ENCODE peak calls at places on chromosomes 16 and 17, in four cellular contexts. F is cardiac fibroblast; A is Caki2; S is activated naive CD4-positive, alpha-beta T cell treated with Interleukin-2 at 50 U/mL for 16 hours. P is an unnamed sample.

GRCh38 chr17:43552229-43552837 is 6.2 kb upstream of the ETV4 start:
- DNase-seq in S (no peak), F (no peak), A (no peak), P (no peak)

GRCh38 chr17:16512011-16512410 is 20.0 kb upstream of the LRRC75A start:
- DNase-seq in S (no peak), F (no peak), A (no peak), P (no peak)

GRCh38 chr17:7857724-7858486 is at the start of gene CYB5D1:
- DNase-seq in A (no peak), S (peak), F (peak), P (peak)

GRCh38 chr16:72198021-72198420 is 26.1 kb upstream of the PMFBP1 start:
- DNase-seq in S (no peak), F (peak), A (no peak), P (peak)

GRCh38 chr16:47392114-47392513 is 68.7 kb downstream of the ITFG1 start:
- DNase-seq in F (peak), S (no peak), A (no peak), P (no peak)

GRCh38 chr16:80158766-80159165 is 382.0 kb upstream of the DYNLRB2 start:
- DNase-seq in F (no peak), S (no peak), A (peak), P (peak)

GRCh38 chr16:83402969-83403368 is 404.8 kb upstream of the HSBP1 start:
- DNase-seq in A (no peak), S (no peak), F (peak), P (no peak)

GRCh38 chr17:8062435-8062806 is 23.6 kb downstream of the ALOX15B start:
- DNase-seq in S (no peak), A (no peak), F (peak), P (no peak)

GRCh38 chr16:49932943-49933342 is 77.0 kb upstream of the ZNF423 start:
- DNase-seq in S (no peak), A (no peak), F (peak), P (peak)

GRCh38 chr17:31085563-31085962 is 9.2 kb upstream of the NF1 start:
- DNase-seq in F (peak), S (no peak), A (no peak), P (peak)

P was measured in adipocyte.